ENCODE peak calls at places on chromosomes 5 and 9, in six cellular contexts. One of them, this sample, is unnamed.

GRCh38 chr9:121769939-121770338 is 118.5 kb downstream of the DAB2IP start:
- DNase-seq in CD8-positive, alpha-beta T cell: no peak
- DNase-seq in ovary: peak; percentile 28
- DNase-seq in heart left ventricle: peak; percentile 20
- DNase-seq in NT2/D1: no peak
- DNase-seq in adipocyte: no peak
- DNase-seq in this sample: peak; percentile 9

GRCh38 chr5:33479321-33479720 is 38.6 kb downstream of the TARS1 start:
- DNase-seq in CD8-positive, alpha-beta T cell: no peak
- DNase-seq in ovary: no peak
- DNase-seq in heart left ventricle: no peak
- DNase-seq in NT2/D1: no peak
- DNase-seq in adipocyte: no peak
- DNase-seq in this sample: no peak

GRCh38 chr9:133725886-133726285 is 12.3 kb downstream of the SARDH start:
- DNase-seq in CD8-positive, alpha-beta T cell: no peak
- DNase-seq in ovary: no peak
- DNase-seq in heart left ventricle: no peak
- DNase-seq in NT2/D1: no peak
- DNase-seq in adipocyte: no peak
- DNase-seq in this sample: no peak

GRCh38 chr9:22440841-22441240 is 5.8 kb upstream of the DMRTA1 start:
- DNase-seq in CD8-positive, alpha-beta T cell: no peak
- DNase-seq in ovary: no peak
- DNase-seq in heart left ventricle: no peak
- DNase-seq in NT2/D1: no peak
- DNase-seq in adipocyte: no peak
- DNase-seq in this sample: no peak

GRCh38 chr9:94445846-94446245 is 109.0 kb upstream of the PCAT7 start:
- DNase-seq in CD8-positive, alpha-beta T cell: no peak
- DNase-seq in ovary: no peak
- DNase-seq in heart left ventricle: no peak
- DNase-seq in NT2/D1: no peak
- DNase-seq in adipocyte: no peak
- DNase-seq in this sample: no peak

GRCh38 chr5:114858964-114859363 is 310.7 kb downstream of the TRIM36 start:
- DNase-seq in CD8-positive, alpha-beta T cell: no peak
- DNase-seq in ovary: no peak
- DNase-seq in heart left ventricle: no peak
- DNase-seq in NT2/D1: no peak
- DNase-seq in adipocyte: no peak
- DNase-seq in this sample: no peak

GRCh38 chr5:157476699-157477408 is 16.8 kb downstream of the NIPAL4 start:
- DNase-seq in CD8-positive, alpha-beta T cell: no peak
- DNase-seq in ovary: no peak
- DNase-seq in heart left ventricle: no peak
- DNase-seq in NT2/D1: peak; percentile 36
- DNase-seq in adipocyte: peak; percentile 90
- DNase-seq in this sample: peak; percentile 39

GRCh38 chr5:75337366-75338021 is 474 bp downstream of the HMGCR start:
- DNase-seq in CD8-positive, alpha-beta T cell: peak; percentile 20
- DNase-seq in ovary: no peak
- DNase-seq in heart left ventricle: peak; percentile 34
- DNase-seq in NT2/D1: no peak
- DNase-seq in adipocyte: peak; percentile 66
- DNase-seq in this sample: no peak

GRCh38 chr9:133405508-133406009 is 12.3 kb downstream of the REXO4 start:
- DNase-seq in CD8-positive, alpha-beta T cell: no peak
- DNase-seq in ovary: no peak
- DNase-seq in heart left ventricle: no peak
- DNase-seq in NT2/D1: no peak
- DNase-seq in adipocyte: no peak
- DNase-seq in this sample: no peak

GRCh38 chr9:33676746-33677505 is 118.4 kb upstream of the PRSS3 start:
- DNase-seq in CD8-positive, alpha-beta T cell: no peak
- DNase-seq in ovary: peak; percentile 45
- DNase-seq in heart left ventricle: peak; percentile 28
- DNase-seq in NT2/D1: peak; percentile 30
- DNase-seq in adipocyte: peak; percentile 55
- DNase-seq in this sample: peak; percentile 22

GRCh38 chr5:6730407-6730806 is 17.2 kb downstream of the TENT4A start:
- DNase-seq in CD8-positive, alpha-beta T cell: no peak
- DNase-seq in ovary: no peak
- DNase-seq in heart left ventricle: no peak
- DNase-seq in NT2/D1: no peak
- DNase-seq in adipocyte: no peak
- DNase-seq in this sample: no peak

GRCh38 chr5:157689942-157690689 is 18.8 kb downstream of the C5orf52 start:
- DNase-seq in CD8-positive, alpha-beta T cell: no peak
- DNase-seq in ovary: no peak
- DNase-seq in heart left ventricle: no peak
- DNase-seq in NT2/D1: no peak
- DNase-seq in adipocyte: no peak
- DNase-seq in this sample: no peak

GRCh38 chr5:139684881-139685749 is 37.0 kb downstream of the CXXC5 start:
- DNase-seq in CD8-positive, alpha-beta T cell: no peak
- DNase-seq in ovary: no peak
- DNase-seq in heart left ventricle: peak; percentile 71
- DNase-seq in NT2/D1: no peak
- DNase-seq in adipocyte: no peak
- DNase-seq in this sample: peak; percentile 90
- H3K4me1 ChIP-seq in CD8-positive, alpha-beta T cell: peaks cover 11% of the 10 kb centered on the region
- H3K4me1 ChIP-seq in ovary: peaks cover 2% of the 10 kb centered on the region
- H3K4me1 ChIP-seq in heart left ventricle: peaks cover 18% of the 10 kb centered on the region
- H3K4me1 ChIP-seq in NT2/D1: peaks cover 43% of the 10 kb centered on the region
- H3K4me1 ChIP-seq in adipocyte: peaks cover 20% of the 10 kb centered on the region
- H3K4me1 ChIP-seq in this sample: peaks cover 67% of the 10 kb centered on the region

DNA sequence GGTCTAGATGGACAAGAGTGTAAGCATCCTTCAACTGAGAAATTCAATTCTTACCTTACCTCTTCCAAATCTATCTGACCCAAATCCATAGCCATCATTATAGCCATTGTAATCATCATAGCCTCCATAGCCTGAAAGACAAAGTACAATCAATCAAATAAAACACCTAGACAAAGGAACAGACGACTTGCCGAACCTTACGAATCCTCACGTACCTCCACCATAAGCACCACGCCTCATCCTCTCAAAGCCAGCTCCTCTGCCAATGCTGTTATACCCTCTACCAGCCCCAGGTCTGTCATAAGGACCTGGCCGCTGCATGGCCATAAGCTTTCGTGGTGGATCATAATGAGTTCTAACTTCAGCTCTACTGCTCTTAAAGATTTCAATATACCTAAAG is 5.5 kb downstream of the HNRNPH1 start:
- DNase-seq in CD8-positive, alpha-beta T cell: no peak
- DNase-seq in ovary: peak; percentile 17
- DNase-seq in heart left ventricle: no peak
- DNase-seq in NT2/D1: no peak
- DNase-seq in adipocyte: no peak
- DNase-seq in this sample: no peak
- H3K36me3 ChIP-seq in CD8-positive, alpha-beta T cell: peaks cover 80% of the 10 kb centered on the region
- H3K36me3 ChIP-seq in ovary: no peaks in the 10 kb centered on the region
- H3K36me3 ChIP-seq in heart left ventricle: peaks cover 97% of the 10 kb centered on the region
- H3K36me3 ChIP-seq in NT2/D1: peaks cover 97% of the 10 kb centered on the region
- H3K36me3 ChIP-seq in adipocyte: peaks cover 97% of the 10 kb centered on the region
- H3K36me3 ChIP-seq in this sample: peaks cover 40% of the 10 kb centered on the region

DNA sequence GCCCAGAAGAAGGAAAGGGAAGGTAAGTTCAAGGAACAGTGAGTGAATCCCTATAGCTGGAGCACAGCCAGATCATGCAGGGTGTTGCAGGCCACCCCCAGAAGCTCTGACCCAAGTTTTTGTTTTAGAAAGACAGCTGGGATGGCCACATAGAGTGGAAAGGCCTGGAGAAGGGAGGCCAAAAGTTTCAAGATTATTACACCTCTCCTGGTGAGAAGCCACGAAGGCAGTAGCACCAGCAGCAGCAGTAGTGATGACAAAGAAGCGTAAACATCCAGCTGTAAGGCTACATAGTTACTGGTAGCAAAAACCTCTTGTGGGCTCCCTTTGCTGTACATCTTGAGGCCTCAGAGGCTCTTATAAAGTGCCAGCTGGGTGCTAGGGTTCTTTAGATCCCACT is 11.7 kb downstream of the ADAMTSL1 start:
- DNase-seq in CD8-positive, alpha-beta T cell: peak; percentile 12
- DNase-seq in ovary: no peak
- DNase-seq in heart left ventricle: no peak
- DNase-seq in NT2/D1: no peak
- DNase-seq in adipocyte: no peak
- DNase-seq in this sample: no peak
- H3K4me1 ChIP-seq in CD8-positive, alpha-beta T cell: no peaks in the 10 kb centered on the region
- H3K4me1 ChIP-seq in ovary: no peaks in the 10 kb centered on the region
- H3K4me1 ChIP-seq in heart left ventricle: no peaks in the 10 kb centered on the region
- H3K4me1 ChIP-seq in NT2/D1: no peaks in the 10 kb centered on the region
- H3K4me1 ChIP-seq in adipocyte: peaks cover 63% of the 10 kb centered on the region
- H3K4me1 ChIP-seq in this sample: no peaks in the 10 kb centered on the region

DNA sequence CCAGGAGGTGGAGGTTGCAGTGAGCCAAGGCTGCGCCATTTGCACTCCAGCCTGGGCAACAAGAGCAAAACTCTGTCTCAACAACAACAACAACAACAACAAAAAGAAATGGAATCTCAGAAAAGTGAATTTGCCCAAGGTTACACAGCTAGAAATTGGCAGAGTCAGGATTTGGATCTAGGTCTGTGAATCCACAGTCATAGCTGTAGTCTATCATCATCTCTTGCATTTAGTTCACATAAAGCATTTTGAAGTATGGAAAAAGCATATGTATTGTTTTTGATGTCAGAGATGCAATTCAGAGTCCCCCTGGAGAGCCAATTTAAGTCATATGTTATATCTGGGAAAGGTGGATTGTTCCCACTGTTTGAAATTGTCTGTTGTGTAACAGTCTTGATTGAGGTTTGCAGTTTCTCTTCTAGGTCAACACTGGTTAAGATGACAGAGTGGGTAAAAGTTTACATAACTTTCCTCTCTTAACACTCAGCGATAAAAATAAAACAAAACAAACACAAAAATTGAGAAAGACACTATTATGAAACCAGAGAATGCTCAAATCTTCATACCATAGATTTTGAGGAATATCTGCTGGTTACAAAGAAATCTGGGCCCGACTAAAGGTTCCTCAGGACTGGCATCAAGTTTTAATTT is 21.5 kb upstream of the GPR21 start:
- DNase-seq in CD8-positive, alpha-beta T cell: no peak
- DNase-seq in ovary: no peak
- DNase-seq in heart left ventricle: no peak
- DNase-seq in NT2/D1: no peak
- DNase-seq in adipocyte: peak; percentile 81
- DNase-seq in this sample: no peak
- H3K36me3 ChIP-seq in CD8-positive, alpha-beta T cell: peaks cover 4% of the 10 kb centered on the region
- H3K36me3 ChIP-seq in ovary: no peaks in the 10 kb centered on the region
- H3K36me3 ChIP-seq in heart left ventricle: peaks cover 83% of the 10 kb centered on the region
- H3K36me3 ChIP-seq in NT2/D1: peaks cover 69% of the 10 kb centered on the region
- H3K36me3 ChIP-seq in adipocyte: peaks cover 43% of the 10 kb centered on the region
- H3K36me3 ChIP-seq in this sample: peaks cover 8% of the 10 kb centered on the region

GRCh38 chr5:132269635-132270344 is 12.3 kb downstream of the PDLIM4 start:
- DNase-seq in CD8-positive, alpha-beta T cell: no peak
- DNase-seq in ovary: no peak
- DNase-seq in heart left ventricle: no peak
- DNase-seq in NT2/D1: no peak
- DNase-seq in adipocyte: no peak
- DNase-seq in this sample: no peak

GRCh38 chr5:132268698-132269551 is 11.4 kb downstream of the PDLIM4 start:
- DNase-seq in CD8-positive, alpha-beta T cell: no peak
- DNase-seq in ovary: no peak
- DNase-seq in heart left ventricle: no peak
- DNase-seq in NT2/D1: no peak
- DNase-seq in adipocyte: peak; percentile 80
- DNase-seq in this sample: no peak

GRCh38 chr5:132267166-132267739 is 9.8 kb downstream of the PDLIM4 start:
- DNase-seq in CD8-positive, alpha-beta T cell: no peak
- DNase-seq in ovary: no peak
- DNase-seq in heart left ventricle: no peak
- DNase-seq in NT2/D1: no peak
- DNase-seq in adipocyte: no peak
- DNase-seq in this sample: no peak

GRCh38 chr5:132266836-132267160 is 9.3 kb downstream of the PDLIM4 start:
- DNase-seq in CD8-positive, alpha-beta T cell: no peak
- DNase-seq in ovary: no peak
- DNase-seq in heart left ventricle: no peak
- DNase-seq in NT2/D1: no peak
- DNase-seq in adipocyte: no peak
- DNase-seq in this sample: no peak

GRCh38 chr5:132267931-132268501 is 10.5 kb downstream of the PDLIM4 start:
- DNase-seq in CD8-positive, alpha-beta T cell: no peak
- DNase-seq in ovary: no peak
- DNase-seq in heart left ventricle: no peak
- DNase-seq in NT2/D1: no peak
- DNase-seq in adipocyte: no peak
- DNase-seq in this sample: no peak
- H3K4me1 ChIP-seq in CD8-positive, alpha-beta T cell: peaks cover 4% of the 10 kb centered on the region
- H3K4me1 ChIP-seq in ovary: peaks cover 19% of the 10 kb centered on the region
- H3K4me1 ChIP-seq in heart left ventricle: no peaks in the 10 kb centered on the region
- H3K4me1 ChIP-seq in NT2/D1: peaks cover 21% of the 10 kb centered on the region
- H3K4me1 ChIP-seq in adipocyte: peaks cover 44% of the 10 kb centered on the region
- H3K4me1 ChIP-seq in this sample: peaks cover 22% of the 10 kb centered on the region

GRCh38 chr5:55387865-55388264 is 80.1 kb downstream of the MTREX start:
- DNase-seq in CD8-positive, alpha-beta T cell: no peak
- DNase-seq in ovary: no peak
- DNase-seq in heart left ventricle: no peak
- DNase-seq in NT2/D1: no peak
- DNase-seq in adipocyte: no peak
- DNase-seq in this sample: no peak

GRCh38 chr5:55385227-55385626 is 77.4 kb downstream of the MTREX start:
- DNase-seq in CD8-positive, alpha-beta T cell: no peak
- DNase-seq in ovary: no peak
- DNase-seq in heart left ventricle: no peak
- DNase-seq in NT2/D1: no peak
- DNase-seq in adipocyte: no peak
- DNase-seq in this sample: no peak

GRCh38 chr5:55377810-55378209 is 70.0 kb downstream of the MTREX start:
- DNase-seq in CD8-positive, alpha-beta T cell: no peak
- DNase-seq in ovary: no peak
- DNase-seq in heart left ventricle: no peak
- DNase-seq in NT2/D1: no peak
- DNase-seq in adipocyte: no peak
- DNase-seq in this sample: no peak

GRCh38 chr5:55384072-55384471 is 76.3 kb downstream of the MTREX start:
- DNase-seq in CD8-positive, alpha-beta T cell: no peak
- DNase-seq in ovary: no peak
- DNase-seq in heart left ventricle: no peak
- DNase-seq in NT2/D1: no peak
- DNase-seq in adipocyte: no peak
- DNase-seq in this sample: no peak

DNA sequence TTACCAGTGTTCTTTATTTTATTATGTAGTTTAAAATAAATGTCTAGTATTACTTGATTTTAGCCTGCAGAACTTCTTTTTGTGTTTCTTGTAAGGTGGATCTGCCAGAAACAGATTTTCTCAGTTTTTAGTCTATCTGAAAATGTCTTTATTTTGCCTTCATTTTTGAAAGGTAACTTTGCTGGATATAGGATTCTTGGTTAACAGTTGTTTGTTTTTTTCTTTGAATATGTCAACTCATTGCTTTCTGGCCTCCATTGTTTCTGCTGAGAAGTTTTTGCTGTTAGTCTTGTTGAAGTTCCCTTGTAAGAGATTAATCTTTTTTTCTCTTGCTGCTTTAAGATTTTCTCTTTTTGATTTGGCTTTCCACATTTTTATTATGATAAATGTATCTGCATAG is 75.5 kb downstream of the MTREX start:
- DNase-seq in CD8-positive, alpha-beta T cell: no peak
- DNase-seq in ovary: no peak
- DNase-seq in heart left ventricle: no peak
- DNase-seq in NT2/D1: no peak
- DNase-seq in adipocyte: no peak
- DNase-seq in this sample: no peak
- H3K36me3 ChIP-seq in CD8-positive, alpha-beta T cell: peaks cover 14% of the 10 kb centered on the region
- H3K36me3 ChIP-seq in ovary: no peaks in the 10 kb centered on the region
- H3K36me3 ChIP-seq in heart left ventricle: peaks cover 64% of the 10 kb centered on the region
- H3K36me3 ChIP-seq in NT2/D1: peaks cover 40% of the 10 kb centered on the region
- H3K36me3 ChIP-seq in adipocyte: peaks cover 51% of the 10 kb centered on the region
- H3K36me3 ChIP-seq in this sample: no peaks in the 10 kb centered on the region